ENCODE peak calls at places on chromosome 22, in eight cellular contexts. A is cardiac fibroblast, B is esophagus squamous epithelium, H is GM12865, E is colonic mucosa, D is mucosa of descending colon, M is BJ, W is PC-3. S is an unnamed sample.
A peak's percentile ranks its signal among the peaks of the same experiment; 100 is the strongest.

GRCh38 chr22:26322179-26322905 is 106.7 kb upstream of the ASPHD2 start:
- DNase-seq in M (peak; percentile 99), A (peak; percentile 23), W (peak; percentile 75), D (no peak), H (no peak), B (no peak), E (no peak), S (peak; percentile 97)

GRCh38 chr22:36223504-36223903 is 15.8 kb downstream of the APOL2 start:
- DNase-seq in M (no peak), A (no peak), W (no peak), B (no peak), D (no peak), H (no peak), E (no peak), S (no peak)

GRCh38 chr22:44669725-44670027 is 32.3 kb upstream of the PRR5 start:
- DNase-seq in E (no peak), B (no peak), M (no peak), W (no peak), D (no peak), H (no peak), A (no peak), S (peak; percentile 54)

GRCh38 chr22:27278986-27279385 is 522.6 kb downstream of the MN1 start:
- DNase-seq in E (no peak), M (no peak), A (no peak), W (peak; percentile 16), D (no peak), B (no peak), H (no peak), S (peak; percentile 19)

GRCh38 chr22:27135582-27135981 is 478.2 kb downstream of the MIAT start:
- DNase-seq in D (no peak), M (peak; percentile 43), A (peak; percentile 77), E (no peak), H (no peak), B (no peak), W (no peak), S (peak; percentile 91)

GRCh38 chr22:27593378-27593777 is 208.2 kb downstream of the MN1 start:
- DNase-seq in M (no peak), D (no peak), W (no peak), A (no peak), H (no peak), E (no peak), B (no peak), S (no peak)

GRCh38 chr22:45072322-45072903 is 62.6 kb upstream of the PHF21B start:
- DNase-seq in E (no peak), D (no peak), H (no peak), M (peak; percentile 20), B (no peak), A (peak; percentile 27), W (peak; percentile 89), S (peak; percentile 56)

GRCh38 chr22:42993651-42994275 is 21.2 kb downstream of the PACSIN2 start:
- DNase-seq in B (no peak), A (peak; percentile 60), M (no peak), E (no peak), D (no peak), W (peak; percentile 64), H (no peak), S (peak; percentile 87)

GRCh38 chr22:41642711-41643110 is 21.6 kb downstream of the XRCC6 start:
- DNase-seq in W (peak; percentile 6), H (no peak), B (no peak), M (no peak), E (no peak), D (no peak), A (no peak), S (peak; percentile 17)

GRCh38 chr22:26763633-26764295 is 106.4 kb downstream of the MIAT start:
- DNase-seq in B (no peak), M (no peak), D (no peak), A (peak; percentile 43), E (no peak), W (peak; percentile 56), H (no peak), S (peak; percentile 83)

GRCh38 chr22:29804985-29805384 is 33.1 kb downstream of the ASCC2 start:
- DNase-seq in D (no peak), M (no peak), E (no peak), A (no peak), H (no peak), B (no peak), W (no peak), S (no peak)

GRCh38 chr22:23649071-23649501 is 17.0 kb upstream of the DRICH1 start:
- DNase-seq in A (no peak), H (no peak), W (no peak), B (no peak), D (no peak), E (no peak), M (no peak), S (no peak)

GRCh38 chr22:39818050-39818449 is 75.5 kb downstream of the ENTHD1 start:
- DNase-seq in D (no peak), M (no peak), E (no peak), A (no peak), H (no peak), B (no peak), W (no peak), S (peak; percentile 66)

GRCh38 chr22:49413551-49413950 is 414.1 kb downstream of the BRD1 start:
- DNase-seq in E (no peak), H (no peak), W (no peak), M (no peak), D (no peak), B (no peak), A (no peak), S (no peak)

GRCh38 chr22:44399906-44400762 is 87.4 kb upstream of the SHISAL1 start:
- DNase-seq in E (no peak), B (no peak), H (no peak), D (no peak), M (no peak), A (no peak), W (no peak), S (no peak)

DNA sequence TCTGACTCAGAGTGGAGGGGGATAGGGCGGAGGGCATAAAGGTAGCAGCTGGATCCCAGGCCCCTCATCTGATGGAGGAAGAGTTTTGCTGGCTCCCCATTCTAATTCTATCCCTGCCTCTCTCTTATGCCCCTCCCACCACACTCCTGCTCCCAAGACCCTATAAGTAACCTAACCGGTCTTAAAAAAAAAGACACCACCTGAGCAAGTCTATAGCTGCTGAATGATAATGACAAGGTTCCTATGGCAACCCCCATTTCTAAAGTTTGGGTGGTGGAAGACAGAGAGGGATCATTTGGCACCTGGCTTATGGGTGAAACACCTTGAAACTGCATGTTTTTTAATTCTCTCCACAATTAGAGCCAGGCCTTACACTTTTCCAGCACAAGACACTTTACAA is 69.6 kb downstream of the LARGE1 start:
- DNase-seq in B (no peak), M (no peak), E (no peak), D (no peak), H (no peak), W (no peak), A (no peak), S (no peak)
- H3K4me3 ChIP-seq in B (no peak overlapping the region), M (no peak overlapping the region), E (no peak overlapping the region), D (no peak overlapping the region), H (no peak overlapping the region), W (no peak overlapping the region), A (no peak overlapping the region), S (no peak overlapping the region)

GRCh38 chr22:20085651-20086050 is 5.6 kb downstream of the DGCR8 start:
- DNase-seq in B (no peak), E (no peak), W (no peak), M (no peak), D (no peak), H (no peak), A (no peak), S (no peak)

GRCh38 chr22:20083157-20083890 is 3.3 kb downstream of the DGCR8 start:
- DNase-seq in A (no peak), W (no peak), M (no peak), B (no peak), E (no peak), H (no peak), D (no peak), S (no peak)

GRCh38 chr22:20083891-20084546 is 4.0 kb downstream of the DGCR8 start:
- DNase-seq in A (no peak), H (no peak), D (no peak), W (no peak), M (no peak), B (no peak), E (no peak), S (no peak)

GRCh38 chr22:20086101-20086599 is 6.1 kb downstream of the DGCR8 start:
- DNase-seq in A (no peak), W (no peak), M (no peak), E (no peak), H (no peak), D (no peak), B (no peak), S (no peak)

GRCh38 chr22:20084547-20085413 is 4.7 kb downstream of the DGCR8 start:
- DNase-seq in E (no peak), A (peak; percentile 12), W (no peak), H (no peak), M (no peak), D (no peak), B (no peak), S (no peak)
- TF ChIP-seq CTCF in E (no peak), A (peak; percentile 37), W (peak; percentile 51), H (peak; percentile 37), M (peak; percentile 37), D (no peak), B (no peak), S (peak; percentile 37)

GRCh38 chr22:38461414-38462081 is 6.3 kb upstream of the KDELR3 start:
- DNase-seq in M (no peak), H (peak; percentile 81), W (peak; percentile 73), D (peak; percentile 84), E (peak; percentile 82), A (peak; percentile 87), B (no peak), S (peak; percentile 80)
- H3K4me3 ChIP-seq in M (no peak overlapping the region), H (no peak overlapping the region), W (peak overlapping the region; percentile 46), D (no peak overlapping the region), E (no peak overlapping the region), A (no peak overlapping the region), B (peak overlapping the region; percentile 0), S (peak overlapping the region; percentile 24)

GRCh38 chr22:38740754-38741153 is 15.0 kb downstream of the SUN2 start:
- DNase-seq in E (no peak), B (no peak), D (no peak), A (no peak), H (no peak), W (no peak), M (no peak), S (no peak)
- TF ChIP-seq CTCF in E (no peak), B (no peak), D (no peak), A (no peak), H (no peak), W (no peak), M (no peak), S (no peak)